ENCODE peak calls at places on chromosomes 5 and 9, in five cellular contexts. R is amniotic stem cell, W is IMR-90, D is A673, N is HEK293T. V is an unnamed sample.

GRCh38 chr5:62460578-62460983 is 48.0 kb downstream of the IPO11 start:
- DNase-seq in R (peak), W (peak), D (peak), N (peak), V (peak)

GRCh38 chr9:4425358-4426045 is 64.8 kb upstream of the SLC1A1 start:
- DNase-seq in R (no peak), W (no peak), D (peak), N (no peak), V (no peak)

GRCh38 chr9:120868339-120868675 is 8.7 kb downstream of the PHF19 start:
- DNase-seq in R (no peak), W (peak), D (no peak), N (no peak), V (no peak)

GRCh38 chr9:131706608-131706970 is 33.3 kb downstream of the RAPGEF1 start:
- DNase-seq in R (no peak), W (no peak), D (no peak), N (no peak), V (no peak)

GRCh38 chr5:72046106-72046505 is 61.2 kb upstream of the MAP1B start:
- DNase-seq in R (no peak), W (no peak), D (no peak), N (no peak), V (no peak)

GRCh38 chr9:35835766-35836165 is 6.7 kb downstream of the TMEM8B start:
- DNase-seq in R (no peak), W (no peak), D (no peak), N (no peak), V (no peak)

GRCh38 chr5:60992871-60993270 is 47.9 kb downstream of the NDUFAF2 start:
- DNase-seq in R (no peak), W (no peak), D (no peak), N (no peak), V (no peak)

GRCh38 chr5:14105717-14106435 is 37.3 kb upstream of the TRIO start:
- DNase-seq in R (peak), W (peak), D (peak), N (no peak), V (peak)

GRCh38 chr9:133113928-133114351 is 7.1 kb downstream of the RALGDS start:
- DNase-seq in R (no peak), W (peak), D (no peak), N (no peak), V (no peak)

GRCh38 chr5:126754609-126755008 is 22.3 kb upstream of the LMNB1 start:
- DNase-seq in R (no peak), W (no peak), D (no peak), N (no peak), V (no peak)

GRCh38 chr5:121987685-121988073 is 25.9 kb downstream of the SRFBP1 start:
- DNase-seq in R (no peak), W (peak), D (no peak), N (no peak), V (peak)

GRCh38 chr9:69130456-69131441 is 43.3 kb upstream of the TJP2 start:
- DNase-seq in R (peak), W (peak), D (no peak), N (no peak), V (peak)

GRCh38 chr9:37575511-37575914 is 667 bp downstream of the FBXO10 start:
- DNase-seq in R (no peak), W (no peak), D (no peak), N (no peak), V (no peak)

GRCh38 chr5:125481506-125482455 is 735.3 kb upstream of the ZNF608 start:
- DNase-seq in R (no peak), W (no peak), D (peak), N (no peak), V (no peak)

GRCh38 chr5:81140942-81141341 is 92.2 kb upstream of the CKMT2 start:
- DNase-seq in R (peak), W (peak), D (peak), N (no peak), V (no peak)

GRCh38 chr5:168658394-168658793 is 79.2 kb upstream of the PANK3 start:
- DNase-seq in R (no peak), W (no peak), D (no peak), N (no peak), V (no peak)

GRCh38 chr9:70435948-70436347 is 21.5 kb upstream of the KLF9 start:
- DNase-seq in R (peak), W (peak), D (peak), N (no peak), V (peak)

GRCh38 chr9:125089331-125089730 is 54.0 kb downstream of the SCAI start:
- DNase-seq in R (no peak), W (no peak), D (no peak), N (no peak), V (no peak)

GRCh38 chr5:164191240-164191639 is 685.8 kb downstream of the MAT2B start:
- DNase-seq in R (no peak), W (peak), D (no peak), N (peak), V (peak)

GRCh38 chr5:14753292-14753691 is 88.8 kb downstream of the OTULIN start:
- DNase-seq in R (no peak), W (peak), D (no peak), N (no peak), V (no peak)

GRCh38 chr5:21701317-21701716 is 1151.8 kb downstream of the CDH12 start:
- DNase-seq in R (no peak), W (no peak), D (peak), N (no peak), V (peak)

V was measured in PC-3.